ENCODE peak calls at places on chromosomes 7 and 10, in ten cellular contexts. Z, N, E, A, O, K, V, I, M and Y are unnamed samples.
A peak's percentile ranks its signal among the peaks of the same experiment; 100 is the strongest.

GRCh38 chr7:7433736-7434260 is 101.9 kb downstream of the COL28A1 start:
- DNase-seq in I (no peak), N (no peak), V (no peak), K (peak; percentile 55), M (no peak), Z (no peak), A (no peak), O (no peak), E (no peak), Y (no peak)

GRCh38 chr7:80060218-80060806 is 74.3 kb upstream of the GNAI1 start:
- DNase-seq in K (peak; percentile 89), E (peak; percentile 3), V (peak; percentile 24), N (peak; percentile 81), O (peak; percentile 17), I (peak; percentile 38), A (peak; percentile 64), M (no peak), Z (no peak), Y (peak; percentile 27)

GRCh38 chr10:9302142-9302746 is 1247.8 kb downstream of the GATA3 start:
- DNase-seq in M (no peak), A (peak; percentile 66), N (peak; percentile 62), V (peak; percentile 21), E (peak; percentile 53), K (peak; percentile 79), Z (peak; percentile 31), O (peak; percentile 16), I (peak; percentile 55), Y (peak; percentile 57)

GRCh38 chr10:29588640-29589421 is 45.9 kb downstream of the SVIL start:
- DNase-seq in M (no peak), E (no peak), K (peak; percentile 71), N (peak; percentile 50), Z (peak; percentile 35), V (no peak), A (peak; percentile 59), O (no peak), I (no peak), Y (no peak)

GRCh38 chr7:101575731-101576130 is 53.4 kb downstream of the MYL10 start:
- DNase-seq in E (no peak), O (no peak), V (no peak), N (no peak), I (no peak), Z (no peak), A (no peak), K (peak; percentile 28), M (no peak), Y (no peak)

GRCh38 chr10:74371696-74372095 is 220.7 kb downstream of the ADK start:
- DNase-seq in O (no peak), Z (peak; percentile 19), A (no peak), K (no peak), V (no peak), N (peak; percentile 60), E (no peak), M (no peak), I (no peak), Y (no peak)

GRCh38 chr7:123649956-123650355 is 5.7 kb upstream of the LMOD2 start:
- DNase-seq in K (no peak), Z (peak; percentile 23), M (no peak), E (no peak), A (no peak), O (no peak), I (no peak), V (no peak), N (peak; percentile 50), Y (no peak)

GRCh38 chr7:22784346-22784745 is 38.3 kb downstream of the TOMM7 start:
- DNase-seq in I (no peak), M (no peak), Z (peak; percentile 45), K (peak; percentile 31), E (no peak), V (no peak), A (no peak), O (no peak), N (peak; percentile 81), Y (no peak)

GRCh38 chr7:84677386-84677785 is 482.8 kb upstream of the SEMA3A start:
- DNase-seq in E (no peak), A (no peak), V (no peak), I (no peak), K (peak; percentile 85), O (no peak), N (peak; percentile 59), M (no peak), Z (no peak), Y (no peak)

GRCh38 chr7:40604601-40605438 is 470.0 kb downstream of the SUGCT start:
- DNase-seq in V (peak; percentile 21), M (peak; percentile 45), N (peak; percentile 77), I (peak; percentile 84), O (peak; percentile 44), A (peak; percentile 85), Z (peak; percentile 25), K (no peak), E (no peak), Y (peak; percentile 41)

GRCh38 chr10:11212686-11213085 is 195.0 kb downstream of the CELF2 start:
- DNase-seq in M (no peak), O (no peak), V (no peak), N (no peak), K (no peak), E (no peak), Z (no peak), A (no peak), I (no peak), Y (no peak)

GRCh38 chr7:138657854-138658386 is 43.2 kb downstream of the SVOPL start:
- DNase-seq in N (no peak), K (no peak), A (no peak), M (no peak), Z (peak; percentile 4), O (no peak), V (no peak), I (no peak), E (no peak), Y (no peak)

DNA sequence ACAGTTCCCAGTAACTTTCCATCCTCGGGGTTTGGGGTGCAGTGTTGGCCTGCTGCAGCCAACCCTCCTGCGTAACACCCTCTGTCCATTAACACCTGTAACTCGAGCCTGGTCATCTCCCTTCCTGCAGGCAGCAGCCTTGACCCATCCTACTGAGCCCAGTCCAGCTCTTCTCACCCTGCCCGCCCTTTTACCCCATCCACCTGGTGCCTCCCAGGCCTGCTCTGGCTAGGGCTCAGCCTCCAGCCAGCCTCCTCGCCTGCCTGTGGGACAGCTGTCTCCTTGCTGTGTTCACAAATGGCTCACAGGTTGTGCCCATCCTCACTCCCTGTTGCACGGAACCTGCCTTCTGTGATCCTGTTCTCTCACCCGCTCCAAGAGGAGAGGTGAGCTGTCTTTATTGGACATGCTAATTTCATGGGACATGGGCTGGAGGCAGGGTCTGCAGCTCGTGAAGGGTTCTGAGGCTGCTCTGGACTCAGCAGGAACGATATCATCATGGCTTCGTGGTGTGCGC is 277.2 kb upstream of the TCERG1L start:
- DNase-seq in A (no peak), N (no peak), E (no peak), V (no peak), K (no peak), Z (no peak), O (no peak), I (no peak), M (no peak), Y (no peak)
- H3K4me3 ChIP-seq in A (no peak overlapping the region), N (no peak overlapping the region), E (no peak overlapping the region), V (no peak overlapping the region), K (no peak overlapping the region), Z (no peak overlapping the region), O (no peak overlapping the region), I (no peak overlapping the region), M (no peak overlapping the region), Y (no peak overlapping the region)

DNA sequence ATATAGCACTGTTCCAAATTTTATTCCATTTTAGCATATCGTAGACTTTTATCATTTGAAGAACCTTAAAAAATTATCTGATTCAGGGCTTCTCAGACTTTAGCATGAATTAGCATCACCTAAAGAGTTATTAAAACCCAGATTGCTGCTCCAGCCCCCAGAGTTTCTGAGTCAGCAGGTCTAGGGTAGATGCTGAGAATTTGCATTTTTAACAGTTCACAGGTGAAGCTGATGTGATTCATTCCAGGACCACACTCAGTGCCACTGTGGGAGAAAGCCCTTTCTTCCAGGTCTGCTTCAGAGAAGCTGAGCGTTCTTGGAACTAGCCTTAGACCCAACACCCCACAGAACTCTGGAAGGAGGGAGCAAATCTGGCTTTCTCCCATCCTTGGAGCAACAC is 174.1 kb upstream of the YAE1 start:
- DNase-seq in M (no peak), I (no peak), E (no peak), Z (no peak), O (no peak), V (no peak), N (no peak), A (no peak), K (no peak), Y (no peak)
- H3K4me3 ChIP-seq in M (no peak overlapping the region), I (no peak overlapping the region), E (no peak overlapping the region), Z (no peak overlapping the region), O (no peak overlapping the region), V (no peak overlapping the region), N (no peak overlapping the region), A (no peak overlapping the region), K (no peak overlapping the region), Y (no peak overlapping the region)

GRCh38 chr10:79346012-79346340 is 1.3 kb upstream of the PPIF start:
- DNase-seq in E (no peak), A (no peak), V (no peak), N (no peak), K (no peak), M (no peak), I (no peak), O (no peak), Z (no peak), Y (no peak)

GRCh38 chr10:79345241-79346011 is 1.8 kb upstream of the PPIF start:
- DNase-seq in K (no peak), Z (no peak), A (no peak), N (peak; percentile 29), O (no peak), M (no peak), I (no peak), V (no peak), E (no peak), Y (no peak)

GRCh38 chr10:79347226-79347893 is at the start of gene PPIF:
- DNase-seq in K (peak; percentile 98), E (peak; percentile 85), Z (peak; percentile 92), I (peak; percentile 96), V (peak; percentile 55), A (peak; percentile 91), M (peak; percentile 96), O (peak; percentile 74), N (peak; percentile 94), Y (peak; percentile 93)

GRCh38 chr10:79347894-79348639 is 798 bp downstream of the PPIF start:
- DNase-seq in E (peak; percentile 59), Z (peak; percentile 51), K (peak; percentile 80), I (peak; percentile 29), M (peak; percentile 75), A (peak; percentile 54), V (peak; percentile 27), N (peak; percentile 79), O (peak; percentile 44), Y (peak; percentile 80)

GRCh38 chr10:79346388-79347225 is 662 bp upstream of the PPIF start:
- DNase-seq in M (no peak), E (no peak), A (peak; percentile 71), K (no peak), Z (no peak), O (no peak), I (peak; percentile 52), N (no peak), V (no peak), Y (peak; percentile 51)
- H3K4me3 ChIP-seq in M (no peak overlapping the region), E (no peak overlapping the region), A (peak overlapping the region; percentile 75), K (peak overlapping the region; percentile 91), Z (no peak overlapping the region), O (no peak overlapping the region), I (peak overlapping the region; percentile 59), N (no peak overlapping the region), V (no peak overlapping the region), Y (peak overlapping the region; percentile 96)

DNA sequence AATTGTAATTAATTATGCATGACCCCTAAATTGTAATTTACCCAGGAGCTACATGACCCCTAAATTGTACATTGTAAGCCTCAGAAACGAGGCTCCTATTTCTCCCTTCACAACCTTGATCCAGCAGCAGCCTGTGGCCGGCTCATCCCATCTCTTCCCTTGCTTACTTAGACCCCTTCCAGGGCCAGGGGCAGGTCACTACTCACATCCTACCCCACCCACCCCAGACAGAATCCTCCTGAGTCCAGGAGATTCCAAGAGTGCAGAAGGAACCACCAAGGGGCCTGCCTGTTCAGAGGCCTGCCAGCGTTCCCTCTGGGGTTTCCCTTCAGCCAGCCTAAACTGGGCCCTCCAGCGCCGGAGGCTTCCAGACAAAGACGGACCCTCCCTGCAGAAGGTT is 19.0 kb downstream of the LEP start:
- DNase-seq in I (no peak), A (no peak), K (no peak), M (no peak), Z (no peak), V (no peak), E (no peak), N (no peak), O (no peak), Y (no peak)
- H3K4me3 ChIP-seq in I (no peak overlapping the region), A (no peak overlapping the region), K (no peak overlapping the region), M (no peak overlapping the region), Z (no peak overlapping the region), V (no peak overlapping the region), E (no peak overlapping the region), N (no peak overlapping the region), O (no peak overlapping the region), Y (no peak overlapping the region)